ENCODE peak calls at places on chromosome 22, in ten cellular contexts. Q is activated CD4-positive, CD25-positive, alpha-beta regulatory T cell; N is stimulated activated CD8-positive, alpha-beta memory T cell treated with anti-CD3 and anti-CD28 coated beads, Interleukin-4, amount 100 ng/mL, for 1 hour; G is right lobe of liver; R is chondrocyte; V is endothelial cell; J is frontal cortex; O is lower lobe of right lung; M is nucleus accumbens; H is GM23248. S is an unnamed sample.

GRCh38 chr22:32534252-32535215 is 59.9 kb downstream of the FBXO7 start:
- DNase-seq in Q (no peak), N (no peak), G (peak; percentile 76), R (no peak), V (no peak), J (no peak), O (no peak), M (no peak), H (peak; percentile 85), S (no peak)

GRCh38 chr22:31271026-31271425 is 21.3 kb downstream of the PIK3IP1 start:
- DNase-seq in Q (no peak), N (no peak), G (no peak), R (no peak), V (no peak), J (no peak), O (no peak), M (no peak), H (no peak), S (no peak)

GRCh38 chr22:45328822-45329535 is 19.2 kb downstream of the FAM118A start:
- DNase-seq in Q (no peak), N (no peak), G (peak; percentile 92), R (no peak), V (no peak), J (no peak), O (no peak), M (no peak), H (no peak), S (no peak)

GRCh38 chr22:45997775-45998637 is 21.0 kb upstream of the WNT7B start:
- DNase-seq in Q (no peak), N (no peak), G (no peak), R (peak; percentile 83), V (no peak), J (no peak), O (peak; percentile 43), M (no peak), H (peak; percentile 79), S (no peak)

GRCh38 chr22:29689872-29690213 is 30.0 kb upstream of the CABP7 start:
- DNase-seq in Q (peak; percentile 12), N (no peak), G (peak; percentile 61), R (no peak), V (peak; percentile 77), J (peak; percentile 53), O (peak; percentile 67), M (no peak), H (peak; percentile 75), S (no peak)

GRCh38 chr22:37199839-37200161 is 11.8 kb upstream of the C1QTNF6 start:
- DNase-seq in Q (no peak), N (no peak), G (peak; percentile 76), R (no peak), V (no peak), J (no peak), O (no peak), M (no peak), H (no peak), S (no peak)

GRCh38 chr22:32684148-32684821 is 117.2 kb upstream of the TIMP3 start:
- DNase-seq in Q (no peak), N (no peak), G (no peak), R (no peak), V (no peak), J (no peak), O (no peak), M (no peak), H (no peak), S (no peak)

GRCh38 chr22:46432164-46433068 is 96.9 kb downstream of the TRMU start:
- DNase-seq in Q (no peak), N (no peak), G (no peak), R (no peak), V (no peak), J (no peak), O (no peak), M (no peak), H (no peak), S (no peak)

GRCh38 chr22:20433191-20433590 is 4.4 kb downstream of the SCARF2 start:
- DNase-seq in Q (no peak), N (no peak), G (no peak), R (peak; percentile 56), V (no peak), J (no peak), O (peak; percentile 24), M (no peak), H (no peak), S (no peak)

GRCh38 chr22:36884314-36885158 is 23.7 kb downstream of the NCF4 start:
- DNase-seq in Q (no peak), N (no peak), G (no peak), R (no peak), V (no peak), J (no peak), O (no peak), M (no peak), H (peak; percentile 54), S (no peak)

GRCh38 chr22:19448739-19449421 is 1.4 kb upstream of the C22orf39 start:
- DNase-seq in Q (no peak), N (no peak), G (no peak), R (no peak), V (no peak), J (no peak), O (no peak), M (no peak), H (no peak), S (no peak)

GRCh38 chr22:25629613-25630012 is 65.1 kb downstream of the GRK3 start:
- DNase-seq in Q (no peak), N (no peak), G (no peak), R (no peak), V (no peak), J (no peak), O (no peak), M (no peak), H (no peak), S (no peak)

GRCh38 chr22:28759861-28760560 is 12.5 kb upstream of the CCDC117 start:
- DNase-seq in Q (no peak), N (no peak), G (no peak), R (no peak), V (no peak), J (no peak), O (no peak), M (no peak), H (no peak), S (no peak)

GRCh38 chr22:49137216-49137840 is 690.3 kb downstream of the BRD1 start:
- DNase-seq in Q (no peak), N (no peak), G (no peak), R (no peak), V (no peak), J (no peak), O (no peak), M (no peak), H (no peak), S (no peak)

GRCh38 chr22:31754813-31755212 is 994 bp downstream of the DEPDC5 start:
- DNase-seq in Q (no peak), N (no peak), G (peak; percentile 73), R (no peak), V (no peak), J (no peak), O (no peak), M (no peak), H (no peak), S (no peak)

GRCh38 chr22:18954333-18954732 is 18.2 kb upstream of the PRODH start:
- DNase-seq in Q (no peak), N (no peak), G (peak; percentile 75), R (peak; percentile 92), V (peak; percentile 86), J (peak; percentile 74), O (peak; percentile 83), M (no peak), H (peak; percentile 71), S (no peak)

GRCh38 chr22:37225481-37225880 is 13.2 kb upstream of the SSTR3 start:
- DNase-seq in Q (no peak), N (no peak), G (no peak), R (no peak), V (no peak), J (no peak), O (no peak), M (no peak), H (no peak), S (no peak)

GRCh38 chr22:29224121-29224858 is 18.6 kb downstream of the EMID1 start:
- DNase-seq in Q (no peak), N (no peak), G (no peak), R (no peak), V (no peak), J (no peak), O (no peak), M (no peak), H (no peak), S (no peak)

GRCh38 chr22:17268501-17269223 is 49.4 kb upstream of the ADA2 start:
- DNase-seq in Q (no peak), N (no peak), G (no peak), R (no peak), V (no peak), J (no peak), O (no peak), M (no peak), H (no peak), S (no peak)

GRCh38 chr22:49847751-49848689 is 5.6 kb upstream of the ZBED4 start:
- DNase-seq in Q (no peak), N (no peak), G (no peak), R (no peak), V (no peak), J (peak; percentile 38), O (peak; percentile 77), M (no peak), H (peak; percentile 36), S (no peak)

GRCh38 chr22:31344369-31345330 is 1.5 kb downstream of the PATZ1 start:
- DNase-seq in Q (no peak), N (no peak), G (peak; percentile 56), R (no peak), V (no peak), J (no peak), O (peak; percentile 59), M (no peak), H (peak; percentile 50), S (no peak)

GRCh38 chr22:37740455-37741311 is 43.8 kb downstream of the TRIOBP start:
- DNase-seq in Q (no peak), N (no peak), G (no peak), R (no peak), V (no peak), J (no peak), O (no peak), M (no peak), H (no peak), S (no peak)

GRCh38 chr22:25353516-25354445 is 134.3 kb downstream of the CRYBB2 start:
- DNase-seq in Q (no peak), N (no peak), G (peak; percentile 20), R (peak; percentile 73), V (no peak), J (no peak), O (no peak), M (no peak), H (no peak), S (no peak)

GRCh38 chr22:17672417-17672991 is 33.9 kb downstream of the BCL2L13 start:
- DNase-seq in Q (no peak), N (no peak), G (no peak), R (no peak), V (no peak), J (no peak), O (no peak), M (no peak), H (no peak), S (no peak)

GRCh38 chr22:31106651-31107205 is 640 bp downstream of the SELENOM start:
- DNase-seq in Q (no peak), N (no peak), G (peak; percentile 51), R (no peak), V (peak; percentile 36), J (no peak), O (no peak), M (no peak), H (peak; percentile 81), S (no peak)

GRCh38 chr22:38350444-38351359 is 33.5 kb upstream of the CSNK1E start:
- DNase-seq in Q (no peak), N (no peak), G (no peak), R (peak; percentile 60), V (no peak), J (no peak), O (no peak), M (no peak), H (no peak), S (no peak)

GRCh38 chr22:44256860-44257560 is 55.7 kb downstream of the SHISAL1 start:
- DNase-seq in Q (no peak), N (no peak), G (peak; percentile 9), R (no peak), V (no peak), J (no peak), O (no peak), M (no peak), H (no peak), S (no peak)

GRCh38 chr22:45341503-45341902 is 31.8 kb downstream of the FAM118A start:
- DNase-seq in Q (no peak), N (no peak), G (no peak), R (no peak), V (no peak), J (no peak), O (no peak), M (no peak), H (no peak), S (no peak)